ENCODE peak calls at places on chromosomes 5 and 9, in seven cellular contexts. One of them, this sample, is unnamed.

GRCh38 chr9:111037744-111038335 is 430 bp downstream of the LPAR1 start:
- DNase-seq in pancreas: peak
- DNase-seq in GM23248: peak
- DNase-seq in HS-5: no peak
- DNase-seq in putamen: no peak
- DNase-seq in T-helper 9 cell: no peak
- DNase-seq in small intestine: peak
- DNase-seq in this sample: no peak

GRCh38 chr9:136978073-136978864 is 965 bp downstream of the PTGDS start:
- DNase-seq in pancreas: peak
- DNase-seq in GM23248: peak
- DNase-seq in HS-5: no peak
- DNase-seq in putamen: peak
- DNase-seq in T-helper 9 cell: peak
- DNase-seq in small intestine: peak
- DNase-seq in this sample: peak

GRCh38 chr5:154258531-154259217 is 68.1 kb downstream of the GALNT10 start:
- DNase-seq in pancreas: no peak
- DNase-seq in GM23248: no peak
- DNase-seq in HS-5: no peak
- DNase-seq in putamen: no peak
- DNase-seq in T-helper 9 cell: no peak
- DNase-seq in small intestine: peak
- DNase-seq in this sample: no peak

GRCh38 chr9:131180454-131180853 is 55.1 kb downstream of the NUP214 start:
- DNase-seq in pancreas: no peak
- DNase-seq in GM23248: peak
- DNase-seq in HS-5: peak
- DNase-seq in putamen: no peak
- DNase-seq in T-helper 9 cell: no peak
- DNase-seq in small intestine: no peak
- DNase-seq in this sample: no peak

GRCh38 chr9:21831841-21832509 is 29.5 kb downstream of the MTAP start:
- DNase-seq in pancreas: no peak
- DNase-seq in GM23248: peak
- DNase-seq in HS-5: peak
- DNase-seq in putamen: no peak
- DNase-seq in T-helper 9 cell: no peak
- DNase-seq in small intestine: no peak
- DNase-seq in this sample: no peak

GRCh38 chr9:38110476-38110875 is 41.4 kb upstream of the SHB start:
- DNase-seq in pancreas: no peak
- DNase-seq in GM23248: no peak
- DNase-seq in HS-5: no peak
- DNase-seq in putamen: no peak
- DNase-seq in T-helper 9 cell: no peak
- DNase-seq in small intestine: no peak
- DNase-seq in this sample: no peak

GRCh38 chr5:155021858-155022257 is 8.3 kb downstream of the KIF4B start:
- DNase-seq in pancreas: no peak
- DNase-seq in GM23248: no peak
- DNase-seq in HS-5: no peak
- DNase-seq in putamen: no peak
- DNase-seq in T-helper 9 cell: no peak
- DNase-seq in small intestine: no peak
- DNase-seq in this sample: no peak

GRCh38 chr9:17627641-17628040 is 48.8 kb downstream of the SH3GL2 start:
- DNase-seq in pancreas: no peak
- DNase-seq in GM23248: no peak
- DNase-seq in HS-5: no peak
- DNase-seq in putamen: no peak
- DNase-seq in T-helper 9 cell: no peak
- DNase-seq in small intestine: no peak
- DNase-seq in this sample: no peak

GRCh38 chr9:503881-504852 is 289.5 kb downstream of the DOCK8 start:
- DNase-seq in pancreas: peak
- DNase-seq in GM23248: peak
- DNase-seq in HS-5: no peak
- DNase-seq in putamen: peak
- DNase-seq in T-helper 9 cell: peak
- DNase-seq in small intestine: peak
- DNase-seq in this sample: peak

GRCh38 chr5:84281383-84281782 is 103.3 kb downstream of the EDIL3 start:
- DNase-seq in pancreas: no peak
- DNase-seq in GM23248: no peak
- DNase-seq in HS-5: no peak
- DNase-seq in putamen: no peak
- DNase-seq in T-helper 9 cell: no peak
- DNase-seq in small intestine: no peak
- DNase-seq in this sample: no peak

GRCh38 chr5:149546974-149547373 is 4.3 kb downstream of the CSNK1A1 start:
- DNase-seq in pancreas: no peak
- DNase-seq in GM23248: peak
- DNase-seq in HS-5: no peak
- DNase-seq in putamen: no peak
- DNase-seq in T-helper 9 cell: no peak
- DNase-seq in small intestine: peak
- DNase-seq in this sample: no peak

GRCh38 chr9:132211570-132211969 is 49.7 kb downstream of the NTNG2 start:
- DNase-seq in pancreas: no peak
- DNase-seq in GM23248: no peak
- DNase-seq in HS-5: no peak
- DNase-seq in putamen: no peak
- DNase-seq in T-helper 9 cell: no peak
- DNase-seq in small intestine: no peak
- DNase-seq in this sample: no peak

GRCh38 chr9:127803507-127804352 is 1.0 kb downstream of the FPGS start:
- DNase-seq in pancreas: peak
- DNase-seq in GM23248: peak
- DNase-seq in HS-5: peak
- DNase-seq in putamen: no peak
- DNase-seq in T-helper 9 cell: no peak
- DNase-seq in small intestine: peak
- DNase-seq in this sample: no peak

GRCh38 chr5:30279237-30279636 is 914.2 kb upstream of the CDH6 start:
- DNase-seq in pancreas: no peak
- DNase-seq in GM23248: peak
- DNase-seq in HS-5: peak
- DNase-seq in putamen: no peak
- DNase-seq in T-helper 9 cell: no peak
- DNase-seq in small intestine: no peak
- DNase-seq in this sample: no peak

GRCh38 chr5:169164481-169164925 is 136.4 kb downstream of the SLIT3 start:
- DNase-seq in pancreas: peak
- DNase-seq in GM23248: peak
- DNase-seq in HS-5: peak
- DNase-seq in putamen: peak
- DNase-seq in T-helper 9 cell: no peak
- DNase-seq in small intestine: no peak
- DNase-seq in this sample: no peak

GRCh38 chr5:1264211-1264610 is 30.7 kb downstream of the TERT start:
- DNase-seq in pancreas: no peak
- DNase-seq in GM23248: no peak
- DNase-seq in HS-5: no peak
- DNase-seq in putamen: no peak
- DNase-seq in T-helper 9 cell: no peak
- DNase-seq in small intestine: no peak
- DNase-seq in this sample: no peak

GRCh38 chr5:71615809-71616208 is 28.7 kb downstream of the MCCC2 start:
- DNase-seq in pancreas: no peak
- DNase-seq in GM23248: no peak
- DNase-seq in HS-5: no peak
- DNase-seq in putamen: no peak
- DNase-seq in T-helper 9 cell: no peak
- DNase-seq in small intestine: no peak
- DNase-seq in this sample: no peak

This sample was measured in CD8-positive, alpha-beta memory T cell.